ENCODE peak calls at places on chromosomes 3 and 15, in nine cellular contexts. I is spleen; Y is psoas muscle; B is breast epithelium; C is CD4-positive, alpha-beta memory T cell; D is iris pigment epithelial cell; A is ACHN; N is GM12865; Q is myocyte. W is an unnamed sample.

GRCh38 chr3:46936733-46937250 is 39.8 kb downstream of the CCDC12 start:
- DNase-seq in Q (peak), Y (peak), D (peak), N (no peak), B (peak), A (no peak), I (peak), C (no peak), W (no peak)

GRCh38 chr15:57691082-57691481 is 15.4 kb upstream of the POLR2M start:
- DNase-seq in D (no peak), A (no peak), C (no peak), I (no peak), N (no peak), B (no peak), Q (no peak), Y (no peak), W (no peak)

GRCh38 chr3:177753498-177754155 is 556.3 kb upstream of the TBL1XR1 start:
- DNase-seq in A (no peak), I (peak), Y (peak), D (no peak), Q (peak), N (no peak), C (no peak), B (no peak), W (peak)

GRCh38 chr3:184771748-184772147 is 40.2 kb upstream of the VPS8 start:
- DNase-seq in Y (no peak), Q (no peak), A (no peak), B (no peak), C (no peak), D (no peak), N (no peak), I (peak), W (no peak)

GRCh38 chr15:90221251-90221900 is 12.4 kb downstream of the CIB1 start:
- DNase-seq in C (no peak), Y (peak), N (peak), D (peak), Q (peak), B (no peak), A (peak), I (no peak), W (peak)

GRCh38 chr3:14377838-14378169 is 24.6 kb upstream of the SLC6A6 start:
- DNase-seq in D (no peak), Q (no peak), B (no peak), A (no peak), N (peak), C (peak), Y (no peak), I (peak), W (peak)

GRCh38 chr15:65695073-65695472 is 73.3 kb downstream of the SLC24A1 start:
- DNase-seq in A (no peak), Y (no peak), C (no peak), N (no peak), B (no peak), Q (no peak), D (no peak), I (no peak), W (no peak)

GRCh38 chr15:92949604-92950249 is 49.6 kb downstream of the CHD2 start:
- DNase-seq in A (peak), Q (no peak), C (no peak), N (no peak), Y (no peak), D (no peak), I (no peak), B (no peak), W (no peak)

GRCh38 chr3:100782359-100782758 is 73.1 kb downstream of the TFG start:
- DNase-seq in I (no peak), C (no peak), Q (peak), N (no peak), Y (no peak), D (no peak), A (no peak), B (no peak), W (no peak)

GRCh38 chr3:124512881-124513609 is 217.2 kb upstream of the UMPS start:
- DNase-seq in C (no peak), N (no peak), Y (no peak), I (no peak), B (no peak), A (no peak), D (no peak), Q (peak), W (no peak)

GRCh38 chr3:14602804-14603644 is 48.5 kb upstream of the CCDC174 start:
- DNase-seq in C (no peak), D (no peak), Q (no peak), Y (no peak), A (no peak), B (no peak), I (no peak), N (no peak), W (no peak)

GRCh38 chr3:186090884-186091283 is 18.0 kb downstream of the ETV5 start:
- DNase-seq in A (no peak), Y (no peak), N (no peak), B (no peak), I (no peak), C (no peak), Q (peak), D (no peak), W (no peak)

GRCh38 chr3:120741837-120742197 is 499 bp downstream of the RABL3 start:
- DNase-seq in I (no peak), N (no peak), B (no peak), C (no peak), Q (no peak), D (no peak), Y (no peak), A (peak), W (no peak)

GRCh38 chr3:56980798-56981390 is 79.6 kb upstream of the SPATA12 start:
- DNase-seq in Q (peak), Y (no peak), A (peak), N (no peak), B (no peak), I (no peak), D (peak), C (no peak), W (peak)

GRCh38 chr3:193240436-193240849 is 579 bp upstream of the PLAAT1 start:
- DNase-seq in D (no peak), B (no peak), Y (peak), A (no peak), Q (no peak), N (peak), I (no peak), C (no peak), W (no peak)

GRCh38 chr15:85592148-85592547 is 202.6 kb downstream of the KLHL25 start:
- DNase-seq in Y (no peak), N (no peak), Q (peak), C (no peak), B (no peak), A (peak), D (peak), I (no peak), W (no peak)

GRCh38 chr15:63292771-63293170 is 15.4 kb downstream of the APH1B start:
- DNase-seq in Q (no peak), I (no peak), Y (no peak), D (peak), N (peak), A (no peak), B (no peak), C (no peak), W (no peak)

GRCh38 chr3:100189444-100189964 is 71.3 kb upstream of the TBC1D23 start:
- DNase-seq in C (no peak), I (no peak), N (no peak), A (no peak), Q (no peak), D (no peak), B (no peak), Y (no peak), W (no peak)

GRCh38 chr15:79644091-79644490 is 212.0 kb downstream of the MINAR1 start:
- DNase-seq in D (peak), I (no peak), C (no peak), Y (no peak), N (no peak), A (peak), Q (peak), B (no peak), W (no peak)

GRCh38 chr15:62365795-62366442 is 200.8 kb upstream of the C2CD4B start:
- DNase-seq in D (no peak), I (no peak), Q (no peak), A (no peak), B (no peak), Y (no peak), C (no peak), N (no peak), W (no peak)

GRCh38 chr3:120418866-120419490 is 31.8 kb downstream of the FSTL1 start:
- DNase-seq in Q (peak), A (peak), I (no peak), Y (no peak), D (peak), C (peak), B (no peak), N (peak), W (peak)

GRCh38 chr3:181703701-181704420 is 7.9 kb upstream of the SOX2 start:
- DNase-seq in N (no peak), A (no peak), B (no peak), I (no peak), C (no peak), D (no peak), Q (no peak), Y (no peak), W (no peak)

GRCh38 chr15:69475769-69476358 is 23.2 kb downstream of the RPLP1 start:
- DNase-seq in D (peak), Y (peak), B (peak), N (peak), Q (peak), A (peak), C (peak), I (peak), W (peak)

GRCh38 chr3:66394261-66395249 is 106.3 kb downstream of the LRIG1 start:
- DNase-seq in B (no peak), Y (peak), C (no peak), I (peak), N (no peak), D (peak), Q (no peak), A (no peak), W (no peak)

GRCh38 chr15:41577863-41578735 is 19.1 kb downstream of the TYRO3 start:
- DNase-seq in D (no peak), Y (no peak), C (no peak), N (no peak), Q (peak), B (no peak), I (peak), A (no peak), W (no peak)

GRCh38 chr3:81998139-81998755 is 236.8 kb upstream of the GBE1 start:
- DNase-seq in D (peak), Y (no peak), I (no peak), Q (no peak), B (no peak), A (no peak), C (no peak), N (no peak), W (no peak)

GRCh38 chr3:187921391-187921790 is 176.1 kb upstream of the BCL6 start:
- DNase-seq in Q (no peak), C (no peak), D (no peak), N (no peak), Y (no peak), A (no peak), B (no peak), I (no peak), W (no peak)

GRCh38 chr3:123782488-123782887 is 101.6 kb downstream of the MYLK start:
- DNase-seq in Q (no peak), B (no peak), Y (no peak), N (no peak), C (no peak), I (no peak), D (no peak), A (no peak), W (no peak)

GRCh38 chr3:154022603-154023002 is 98.6 kb upstream of the ARHGEF26 start:
- DNase-seq in Y (no peak), D (no peak), B (no peak), I (no peak), Q (no peak), A (no peak), C (no peak), N (no peak), W (no peak)

W was measured in lung.